ENCODE peak calls at places on chromosomes 11 and 22, in seven cellular contexts. One of them, this sample, is unnamed.

GRCh38 chr11:24932110-24933000 is 435.5 kb downstream of the LUZP2 start:
- DNase-seq in ovary: no peak
- DNase-seq in prostate gland: no peak
- DNase-seq in RWPE1: peak; percentile 4
- DNase-seq in adrenal gland: no peak
- DNase-seq in fibroblast of lung: peak; percentile 7
- DNase-seq in A549: no peak
- DNase-seq in this sample: no peak

GRCh38 chr11:120546312-120547205 is 35.0 kb downstream of the GRIK4 start:
- DNase-seq in ovary: peak; percentile 88
- DNase-seq in prostate gland: no peak
- DNase-seq in RWPE1: peak; percentile 88
- DNase-seq in adrenal gland: peak; percentile 96
- DNase-seq in fibroblast of lung: peak; percentile 97
- DNase-seq in A549: peak; percentile 17
- DNase-seq in this sample: no peak

GRCh38 chr11:61082161-61082870 is 20.0 kb upstream of the CD5 start:
- DNase-seq in ovary: no peak
- DNase-seq in prostate gland: no peak
- DNase-seq in RWPE1: no peak
- DNase-seq in adrenal gland: no peak
- DNase-seq in fibroblast of lung: no peak
- DNase-seq in A549: no peak
- DNase-seq in this sample: no peak

GRCh38 chr22:30781271-30781875 is 86.7 kb downstream of the OSBP2 start:
- DNase-seq in ovary: no peak
- DNase-seq in prostate gland: no peak
- DNase-seq in RWPE1: no peak
- DNase-seq in adrenal gland: no peak
- DNase-seq in fibroblast of lung: no peak
- DNase-seq in A549: no peak
- DNase-seq in this sample: no peak

GRCh38 chr11:27209562-27210005 is 153.4 kb downstream of the CCDC34 start:
- DNase-seq in ovary: no peak
- DNase-seq in prostate gland: peak; percentile 40
- DNase-seq in RWPE1: peak; percentile 87
- DNase-seq in adrenal gland: peak; percentile 63
- DNase-seq in fibroblast of lung: peak; percentile 87
- DNase-seq in A549: peak; percentile 94
- DNase-seq in this sample: no peak

GRCh38 chr22:50191041-50191740 is 5.5 kb downstream of the TRABD start:
- DNase-seq in ovary: no peak
- DNase-seq in prostate gland: no peak
- DNase-seq in RWPE1: no peak
- DNase-seq in adrenal gland: peak; percentile 77
- DNase-seq in fibroblast of lung: no peak
- DNase-seq in A549: no peak
- DNase-seq in this sample: no peak

GRCh38 chr11:32792948-32793475 is 1.4 kb downstream of the CCDC73 start:
- DNase-seq in ovary: peak; percentile 18
- DNase-seq in prostate gland: peak; percentile 53
- DNase-seq in RWPE1: peak; percentile 48
- DNase-seq in adrenal gland: peak; percentile 83
- DNase-seq in fibroblast of lung: peak; percentile 42
- DNase-seq in A549: peak; percentile 31
- DNase-seq in this sample: no peak

GRCh38 chr11:117841582-117842031 is 17.1 kb upstream of the FXYD2 start:
- DNase-seq in ovary: no peak
- DNase-seq in prostate gland: no peak
- DNase-seq in RWPE1: no peak
- DNase-seq in adrenal gland: no peak
- DNase-seq in fibroblast of lung: no peak
- DNase-seq in A549: no peak
- DNase-seq in this sample: no peak

GRCh38 chr11:20493340-20493739 is 105.8 kb downstream of the PRMT3 start:
- DNase-seq in ovary: no peak
- DNase-seq in prostate gland: no peak
- DNase-seq in RWPE1: no peak
- DNase-seq in adrenal gland: no peak
- DNase-seq in fibroblast of lung: no peak
- DNase-seq in A549: no peak
- DNase-seq in this sample: no peak

GRCh38 chr11:76166314-76166713 is 40.0 kb downstream of the WNT11 start:
- DNase-seq in ovary: no peak
- DNase-seq in prostate gland: no peak
- DNase-seq in RWPE1: no peak
- DNase-seq in adrenal gland: no peak
- DNase-seq in fibroblast of lung: no peak
- DNase-seq in A549: no peak
- DNase-seq in this sample: no peak

GRCh38 chr11:123132881-123133280 is 62.2 kb downstream of the CLMP start:
- DNase-seq in ovary: no peak
- DNase-seq in prostate gland: no peak
- DNase-seq in RWPE1: no peak
- DNase-seq in adrenal gland: no peak
- DNase-seq in fibroblast of lung: no peak
- DNase-seq in A549: no peak
- DNase-seq in this sample: no peak

GRCh38 chr22:23527971-23528740 is 51.9 kb downstream of the IGLL1 start:
- DNase-seq in ovary: peak; percentile 7
- DNase-seq in prostate gland: no peak
- DNase-seq in RWPE1: no peak
- DNase-seq in adrenal gland: no peak
- DNase-seq in fibroblast of lung: no peak
- DNase-seq in A549: no peak
- DNase-seq in this sample: no peak

GRCh38 chr11:8533332-8533731 is 60.7 kb downstream of the STK33 start:
- DNase-seq in ovary: no peak
- DNase-seq in prostate gland: no peak
- DNase-seq in RWPE1: peak; percentile 63
- DNase-seq in adrenal gland: no peak
- DNase-seq in fibroblast of lung: no peak
- DNase-seq in A549: no peak
- DNase-seq in this sample: no peak

GRCh38 chr11:68398870-68399865 is 61.4 kb upstream of the PPP6R3 start:
- DNase-seq in ovary: peak; percentile 80
- DNase-seq in prostate gland: peak; percentile 75
- DNase-seq in RWPE1: no peak
- DNase-seq in adrenal gland: peak; percentile 73
- DNase-seq in fibroblast of lung: no peak
- DNase-seq in A549: no peak
- DNase-seq in this sample: peak; percentile 48

GRCh38 chr11:33970984-33971466 is 79.1 kb upstream of the LMO2 start:
- DNase-seq in ovary: no peak
- DNase-seq in prostate gland: peak; percentile 35
- DNase-seq in RWPE1: peak; percentile 58
- DNase-seq in adrenal gland: peak; percentile 80
- DNase-seq in fibroblast of lung: peak; percentile 62
- DNase-seq in A549: peak; percentile 66
- DNase-seq in this sample: no peak

GRCh38 chr22:40462195-40462988 is 92.0 kb downstream of the SGSM3 start:
- DNase-seq in ovary: no peak
- DNase-seq in prostate gland: no peak
- DNase-seq in RWPE1: no peak
- DNase-seq in adrenal gland: no peak
- DNase-seq in fibroblast of lung: no peak
- DNase-seq in A549: no peak
- DNase-seq in this sample: no peak

GRCh38 chr11:121634889-121635288 is 182.1 kb upstream of the SORL1-AS1 start:
- DNase-seq in ovary: no peak
- DNase-seq in prostate gland: no peak
- DNase-seq in RWPE1: peak; percentile 62
- DNase-seq in adrenal gland: no peak
- DNase-seq in fibroblast of lung: peak; percentile 97
- DNase-seq in A549: no peak
- DNase-seq in this sample: no peak

GRCh38 chr11:86623041-86623621 is 49.3 kb downstream of the ME3 start:
- DNase-seq in ovary: no peak
- DNase-seq in prostate gland: no peak
- DNase-seq in RWPE1: peak; percentile 50
- DNase-seq in adrenal gland: no peak
- DNase-seq in fibroblast of lung: no peak
- DNase-seq in A549: no peak
- DNase-seq in this sample: no peak

GRCh38 chr11:76857776-76858461 is 2.8 kb upstream of the ACER3 start:
- DNase-seq in ovary: no peak
- DNase-seq in prostate gland: no peak
- DNase-seq in RWPE1: no peak
- DNase-seq in adrenal gland: no peak
- DNase-seq in fibroblast of lung: no peak
- DNase-seq in A549: no peak
- DNase-seq in this sample: no peak

DNA sequence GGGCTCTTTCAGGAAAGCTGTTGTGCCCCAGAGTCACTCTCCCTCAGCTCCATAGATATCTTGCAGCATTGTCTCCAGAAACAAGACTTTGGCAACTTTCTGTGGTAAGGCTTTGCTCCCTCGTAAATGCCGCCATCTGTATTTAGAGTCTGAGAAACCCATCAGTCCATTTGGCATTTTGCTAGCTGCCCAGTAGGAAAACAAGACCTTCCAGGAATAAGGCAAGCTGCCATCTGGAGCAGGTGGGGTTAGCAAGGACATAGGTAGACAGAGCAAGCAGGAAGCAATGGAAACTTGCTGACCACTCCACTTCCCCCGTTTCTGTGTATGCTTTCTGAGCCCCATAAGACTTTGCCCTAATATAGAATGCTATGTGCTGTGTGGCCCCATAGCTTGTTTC is 131.9 kb downstream of the SPATA19 start:
- DNase-seq in ovary: no peak
- DNase-seq in prostate gland: no peak
- DNase-seq in RWPE1: no peak
- DNase-seq in adrenal gland: no peak
- DNase-seq in fibroblast of lung: no peak
- DNase-seq in A549: no peak
- DNase-seq in this sample: no peak
- H3K27ac ChIP-seq in ovary: no peak overlapping the region
- H3K27ac ChIP-seq in prostate gland: no peak overlapping the region
- H3K27ac ChIP-seq in RWPE1: no peak overlapping the region
- H3K27ac ChIP-seq in adrenal gland: no peak overlapping the region
- H3K27ac ChIP-seq in fibroblast of lung: no peak overlapping the region
- H3K27ac ChIP-seq in A549: no peak overlapping the region
- H3K27ac ChIP-seq in this sample: no peak overlapping the region

DNA sequence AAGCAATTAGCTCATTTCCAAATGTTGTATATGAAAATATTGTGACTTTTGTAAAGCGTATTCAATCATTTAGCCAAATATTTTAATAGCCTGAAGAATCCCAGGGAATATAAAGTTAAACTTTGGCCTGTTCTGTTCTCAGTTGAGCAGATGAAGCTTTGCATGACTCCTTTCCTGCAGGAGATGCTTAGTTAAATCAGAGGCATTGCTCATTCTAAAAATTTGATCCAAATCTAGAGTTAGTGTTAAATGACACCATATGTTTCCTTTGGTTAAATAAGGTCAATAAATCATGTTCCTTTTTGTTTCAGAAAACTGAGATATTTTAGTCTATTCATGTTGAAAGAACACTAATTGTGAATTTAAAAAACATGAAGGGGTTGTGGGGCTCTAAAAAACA is 51.2 kb upstream of the BIRC3 start:
- DNase-seq in ovary: no peak
- DNase-seq in prostate gland: no peak
- DNase-seq in RWPE1: no peak
- DNase-seq in adrenal gland: no peak
- DNase-seq in fibroblast of lung: no peak
- DNase-seq in A549: no peak
- DNase-seq in this sample: no peak
- TF ChIP-seq CTCF in ovary: no peak
- TF ChIP-seq CTCF in prostate gland: no peak
- TF ChIP-seq CTCF in RWPE1: no peak
- TF ChIP-seq CTCF in adrenal gland: no peak
- TF ChIP-seq CTCF in fibroblast of lung: no peak
- TF ChIP-seq CTCF in A549: no peak
- TF ChIP-seq CTCF in this sample: no peak

GRCh38 chr22:27474112-27474571 is 327.4 kb downstream of the MN1 start:
- DNase-seq in ovary: no peak
- DNase-seq in prostate gland: no peak
- DNase-seq in RWPE1: peak; percentile 53
- DNase-seq in adrenal gland: no peak
- DNase-seq in fibroblast of lung: no peak
- DNase-seq in A549: no peak
- DNase-seq in this sample: no peak

GRCh38 chr22:27475548-27475897 is 326.0 kb downstream of the MN1 start:
- DNase-seq in ovary: no peak
- DNase-seq in prostate gland: no peak
- DNase-seq in RWPE1: no peak
- DNase-seq in adrenal gland: no peak
- DNase-seq in fibroblast of lung: no peak
- DNase-seq in A549: no peak
- DNase-seq in this sample: no peak

GRCh38 chr22:27476318-27476717 is 325.2 kb downstream of the MN1 start:
- DNase-seq in ovary: no peak
- DNase-seq in prostate gland: no peak
- DNase-seq in RWPE1: no peak
- DNase-seq in adrenal gland: no peak
- DNase-seq in fibroblast of lung: no peak
- DNase-seq in A549: no peak
- DNase-seq in this sample: no peak

GRCh38 chr22:27473533-27473932 is 328.0 kb downstream of the MN1 start:
- DNase-seq in ovary: no peak
- DNase-seq in prostate gland: no peak
- DNase-seq in RWPE1: peak; percentile 92
- DNase-seq in adrenal gland: no peak
- DNase-seq in fibroblast of lung: no peak
- DNase-seq in A549: peak; percentile 25
- DNase-seq in this sample: no peak

DNA sequence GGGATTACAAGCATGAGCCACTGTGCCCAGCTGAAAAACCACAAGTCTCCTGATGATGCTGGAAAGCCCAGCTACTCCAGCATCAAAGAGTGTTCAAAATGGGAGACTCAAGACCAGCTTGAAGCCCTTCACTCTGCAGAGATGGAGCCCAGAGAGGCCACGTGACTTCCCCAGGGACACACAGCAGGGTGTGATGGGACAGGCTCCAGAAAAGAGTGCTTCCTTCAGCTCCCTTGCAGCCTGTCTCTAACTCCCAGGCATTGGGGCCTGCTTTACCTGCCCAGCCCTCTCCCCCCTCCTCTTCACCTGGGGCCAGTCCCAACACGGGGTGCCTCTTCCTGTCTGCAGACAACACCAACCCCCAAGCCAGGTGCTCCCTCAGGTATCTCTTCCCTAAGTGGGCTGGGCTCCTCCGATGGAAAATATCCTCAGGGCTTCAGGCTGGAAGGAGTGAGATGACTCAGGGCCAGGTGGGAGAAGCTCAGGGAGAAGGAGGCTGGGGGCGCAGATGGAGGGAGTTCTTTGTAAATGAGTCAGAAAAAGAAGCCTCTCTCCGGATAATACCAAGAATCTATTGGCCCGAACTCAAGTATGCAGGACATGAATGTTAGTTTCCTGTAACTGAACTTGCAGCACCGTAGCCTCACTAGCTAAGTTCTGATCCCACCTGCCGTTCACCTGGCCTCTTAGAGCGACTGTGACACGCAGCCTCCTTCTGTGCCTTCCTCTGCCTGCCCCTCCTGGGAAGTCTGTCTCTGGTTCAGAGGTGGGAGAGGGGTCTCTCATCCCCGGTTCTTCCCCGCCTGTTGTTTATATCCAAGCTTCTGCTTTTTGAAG is 326.6 kb downstream of the MN1 start:
- DNase-seq in ovary: peak; percentile 24
- DNase-seq in prostate gland: peak; percentile 73
- DNase-seq in RWPE1: peak; percentile 94
- DNase-seq in adrenal gland: no peak
- DNase-seq in fibroblast of lung: peak; percentile 42
- DNase-seq in A549: peak; percentile 68
- DNase-seq in this sample: peak; percentile 82
- H3K27ac ChIP-seq in ovary: no peak overlapping the region
- H3K27ac ChIP-seq in prostate gland: no peak overlapping the region
- H3K27ac ChIP-seq in RWPE1: peak overlapping the region; percentile 99
- H3K27ac ChIP-seq in adrenal gland: no peak overlapping the region
- H3K27ac ChIP-seq in fibroblast of lung: no peak overlapping the region
- H3K27ac ChIP-seq in A549: peak overlapping the region; percentile 93
- H3K27ac ChIP-seq in this sample: peak overlapping the region; percentile 69

GRCh38 chr11:6607190-6607635 is 3.6 kb downstream of the ILK start:
- DNase-seq in ovary: no peak
- DNase-seq in prostate gland: no peak
- DNase-seq in RWPE1: no peak
- DNase-seq in adrenal gland: peak; percentile 15
- DNase-seq in fibroblast of lung: no peak
- DNase-seq in A549: no peak
- DNase-seq in this sample: peak; percentile 9
- TF ChIP-seq CTCF in ovary: no peak
- TF ChIP-seq CTCF in prostate gland: no peak
- TF ChIP-seq CTCF in RWPE1: no peak
- TF ChIP-seq CTCF in adrenal gland: no peak
- TF ChIP-seq CTCF in fibroblast of lung: no peak
- TF ChIP-seq CTCF in A549: no peak
- TF ChIP-seq CTCF in this sample: no peak

This sample was measured in breast epithelium.